ENCODE peak calls at places on chromosomes 11 and 22, in five cellular contexts. N is HepG2, L is GM12878, I is NT2/D1, V is H1. D is an unnamed sample.

GRCh38 chr11:101718406-101718805 is 134.6 kb upstream of the TRPC6 start:
- DNase-seq in N (no peak), V (no peak), I (no peak), L (no peak), D (no peak)

GRCh38 chr11:15233386-15233785 is 118.7 kb downstream of the INSC start:
- DNase-seq in I (no peak), N (no peak), V (no peak), L (no peak), D (no peak)

GRCh38 chr11:59416613-59417012 is 9.6 kb downstream of the OR5A2 start:
- DNase-seq in N (no peak), I (no peak), V (no peak), L (no peak), D (no peak)

GRCh38 chr22:42519544-42520237 is at the start of gene RRP7A:
- DNase-seq in L (no peak), I (peak; percentile 43), N (peak; percentile 48), V (no peak), D (peak; percentile 77)

GRCh38 chr11:117217685-117218084 is 14.2 kb downstream of the PCSK7 start:
- DNase-seq in N (no peak), V (no peak), L (no peak), I (no peak), D (no peak)

GRCh38 chr11:32090774-32091370 is at the start of gene RCN1:
- DNase-seq in V (peak; percentile 47), N (peak; percentile 13), L (no peak), I (peak; percentile 52), D (peak; percentile 71)

GRCh38 chr11:44615913-44616806 is 50.7 kb downstream of the CD82 start:
- DNase-seq in I (no peak), L (no peak), N (no peak), V (no peak), D (no peak)

GRCh38 chr11:8082391-8083087 is 1.5 kb downstream of the TUB start:
- DNase-seq in I (no peak), V (no peak), N (no peak), L (no peak), D (peak; percentile 24)

GRCh38 chr11:2808850-2809847 is 76.4 kb downstream of the CDKN1C start:
- DNase-seq in N (no peak), I (no peak), V (no peak), L (no peak), D (no peak)

GRCh38 chr11:94780432-94780831 is 12.3 kb downstream of the AMOTL1 start:
- DNase-seq in L (no peak), I (no peak), V (no peak), N (no peak), D (no peak)

GRCh38 chr11:132093861-132094260 is 723.4 kb downstream of the NTM start:
- DNase-seq in V (no peak), I (no peak), L (peak; percentile 20), N (no peak), D (no peak)

GRCh38 chr11:31535479-31535878 is 25.9 kb downstream of the ELP4 start:
- DNase-seq in N (no peak), V (no peak), I (no peak), L (no peak), D (no peak)

GRCh38 chr11:93487032-93487483 is 56.1 kb downstream of the SMCO4 start:
- DNase-seq in I (no peak), N (peak; percentile 97), V (no peak), L (no peak), D (peak; percentile 15)

GRCh38 chr11:134573857-134574256 is 161.8 kb upstream of the B3GAT1 start:
- DNase-seq in I (no peak), N (no peak), L (no peak), V (no peak), D (no peak)

GRCh38 chr11:115887727-115888126 is 383.5 kb upstream of the CADM1 start:
- DNase-seq in I (no peak), N (no peak), V (no peak), L (no peak), D (no peak)

GRCh38 chr11:25899761-25900160 is 432.2 kb upstream of the ANO3 start:
- DNase-seq in I (no peak), V (no peak), N (no peak), L (no peak), D (no peak)

GRCh38 chr22:50260801-50261614 is 475 bp downstream of the MAPK12 start:
- DNase-seq in L (no peak), I (no peak), N (no peak), V (no peak), D (peak; percentile 54)

GRCh38 chr11:80898910-80899309 is 1458.1 kb upstream of the TENM4 start:
- DNase-seq in N (no peak), V (no peak), I (no peak), L (no peak), D (no peak)

GRCh38 chr22:40325315-40325714 is 21.0 kb upstream of the ADSL start:
- DNase-seq in L (no peak), N (no peak), I (no peak), V (no peak), D (no peak)

GRCh38 chr11:105152556-105152955 is 13.0 kb upstream of the CARD18 start:
- DNase-seq in I (no peak), V (no peak), L (no peak), N (no peak), D (no peak)

GRCh38 chr11:127943763-127944162 is 643.6 kb downstream of the ETS1 start:
- DNase-seq in N (no peak), I (no peak), V (no peak), L (no peak), D (no peak)

GRCh38 chr11:14309425-14310192 is 49.4 kb downstream of the RRAS2 start:
- DNase-seq in L (no peak), N (no peak), V (no peak), I (no peak), D (no peak)

GRCh38 chr11:45457649-45458048 is 171.5 kb upstream of the SYT13 start:
- DNase-seq in L (no peak), I (no peak), N (no peak), V (no peak), D (no peak)

GRCh38 chr11:33655842-33656600 is 44.6 kb downstream of the C11orf91 start:
- DNase-seq in N (no peak), I (no peak), L (peak; percentile 53), V (no peak), D (no peak)

GRCh38 chr22:28441720-28442263 is 237.8 kb downstream of the TTC28 start:
- DNase-seq in N (peak; percentile 73), V (no peak), I (no peak), L (no peak), D (no peak)

GRCh38 chr11:2944953-2945756 is 15.9 kb upstream of the PHLDA2 start:
- DNase-seq in V (peak; percentile 39), I (no peak), L (no peak), N (no peak), D (no peak)

GRCh38 chr22:23036684-23037428 is 33.5 kb upstream of the GNAZ start:
- DNase-seq in N (peak; percentile 70), I (no peak), L (no peak), V (no peak), D (no peak)

GRCh38 chr22:46578251-46578823 is 40.9 kb upstream of the CELSR1 start:
- DNase-seq in L (no peak), I (no peak), V (no peak), N (no peak), D (no peak)

GRCh38 chr22:30223303-30223702 is 23.3 kb downstream of the LIF start:
- DNase-seq in N (no peak), I (no peak), V (no peak), L (no peak), D (no peak)

GRCh38 chr11:43574949-43575915 is 105.3 kb upstream of the HSD17B12 start:
- DNase-seq in N (no peak), V (no peak), L (no peak), I (no peak), D (peak; percentile 35)
- TF ChIP-seq SUZ12 in N (no peak), V (peak; percentile 88), L (peak; percentile 70), I (peak; percentile 95), D (no peak)

GRCh38 chr11:126537492-126537891 is 182.0 kb downstream of the ST3GAL4 start:
- DNase-seq in I (no peak), L (no peak), V (no peak), N (no peak), D (no peak)

GRCh38 chr11:126533560-126533959 is 178.1 kb downstream of the ST3GAL4 start:
- DNase-seq in L (no peak), I (no peak), V (no peak), N (no peak), D (no peak)

GRCh38 chr11:126530416-126530815 is 174.9 kb downstream of the ST3GAL4 start:
- DNase-seq in V (no peak), I (no peak), L (no peak), N (no peak), D (no peak)

GRCh38 chr11:126538071-126538470 is 182.6 kb downstream of the ST3GAL4 start:
- DNase-seq in I (no peak), L (no peak), N (no peak), V (no peak), D (no peak)

DNA sequence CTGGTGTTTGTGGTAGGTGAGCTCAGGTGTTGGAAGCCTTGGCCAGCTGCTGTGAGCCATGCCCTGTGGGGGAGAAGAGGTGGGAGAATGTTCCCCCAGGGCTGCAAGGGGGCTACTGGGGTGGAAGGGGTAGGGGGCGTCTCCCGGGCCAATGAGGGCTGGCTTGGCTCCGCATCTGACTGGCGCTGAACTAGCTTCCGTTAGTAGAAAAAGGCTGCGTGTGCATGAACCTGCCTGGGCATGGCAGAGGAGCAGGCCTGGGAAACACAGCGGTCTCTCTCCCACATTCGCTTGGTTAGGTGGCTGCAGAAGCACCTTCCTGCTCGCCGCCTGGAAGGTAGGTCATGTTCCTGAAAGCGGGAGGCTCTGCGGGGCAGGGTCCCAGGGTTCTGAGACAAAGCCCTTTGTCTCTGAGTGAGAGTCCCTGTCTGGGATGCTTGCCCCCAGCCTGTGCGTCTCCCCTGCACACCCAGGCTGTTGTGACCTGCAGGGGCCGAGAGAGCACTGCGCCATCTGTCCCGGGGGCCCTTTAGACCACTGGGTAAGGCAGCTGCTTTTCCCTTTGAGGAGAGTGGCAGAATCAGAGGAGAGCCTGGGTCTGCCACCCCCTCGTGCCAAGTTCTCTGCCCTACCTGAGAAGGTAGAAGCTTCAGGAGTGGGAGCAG is 178.8 kb downstream of the ST3GAL4 start:
- DNase-seq in L (no peak), N (no peak), I (no peak), V (no peak), D (no peak)
- TF ChIP-seq SUZ12 in L (no peak), N (no peak), I (no peak), V (no peak), D (no peak)

GRCh38 chr11:1781593-1781975 is 17.9 kb upstream of the CTSD start:
- DNase-seq in N (no peak), L (no peak), I (no peak), V (no peak), D (no peak)
- TF ChIP-seq SUZ12 in N (no peak), L (no peak), I (no peak), V (no peak), D (no peak)

DNA sequence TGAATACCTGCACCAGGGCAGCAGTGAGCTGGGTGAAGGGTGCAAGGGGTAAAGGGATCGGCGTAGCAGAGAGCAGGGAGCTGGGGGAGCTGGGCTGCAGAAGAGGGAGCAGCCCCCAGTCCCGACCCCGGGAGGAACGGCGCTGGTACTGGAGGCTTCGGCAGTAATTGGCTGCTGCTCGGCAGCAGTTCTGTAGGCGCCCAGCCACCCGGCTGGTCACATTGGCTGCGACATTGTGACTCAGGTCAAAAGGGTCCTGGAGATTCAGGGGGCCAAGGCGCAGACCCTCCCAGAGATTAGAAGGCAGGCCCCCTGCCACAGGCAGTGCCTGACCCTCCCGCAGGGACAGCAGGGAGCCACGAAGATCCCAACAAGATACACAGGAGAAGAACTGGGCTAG is 2.1 kb upstream of the EEF1G start:
- DNase-seq in N (no peak), L (no peak), I (no peak), V (no peak), D (no peak)
- TF ChIP-seq SUZ12 in N (no peak), L (no peak), I (no peak), V (no peak), D (no peak)